ENCODE peak calls at places on chromosomes 1 and 21, in nine cellular contexts. H, O, D, R, M, C, N, G and S are unnamed samples.
A peak's percentile ranks its signal among the peaks of the same experiment; 100 is the strongest.

GRCh38 chr1:32666866-32667566 is 16.0 kb downstream of the RBBP4 start:
- DNase-seq in D (no peak), G (no peak), R (peak; percentile 31), C (peak; percentile 20), H (no peak), M (no peak), O (no peak), N (no peak), S (no peak)

GRCh38 chr21:35559128-35559831 is 501.0 kb downstream of the SETD4 start:
- DNase-seq in N (no peak), D (no peak), R (peak; percentile 92), H (no peak), M (peak; percentile 96), C (peak; percentile 99), O (no peak), G (no peak), S (no peak)

GRCh38 chr1:245051349-245052221 is 103.2 kb upstream of the KIF26B start:
- DNase-seq in R (peak; percentile 81), G (no peak), C (no peak), N (no peak), D (peak; percentile 30), H (no peak), O (peak; percentile 45), M (peak; percentile 68), S (no peak)

GRCh38 chr1:145858937-145859490 is at the start of gene PIAS3:
- DNase-seq in R (peak; percentile 97), G (peak; percentile 78), C (peak; percentile 87), H (peak; percentile 92), O (peak; percentile 92), M (peak; percentile 97), N (peak; percentile 94), D (peak; percentile 98), S (peak; percentile 99)

GRCh38 chr21:41217656-41218380 is 49.9 kb downstream of the BACE2 start:
- DNase-seq in D (no peak), C (peak; percentile 79), N (no peak), O (no peak), G (no peak), R (peak; percentile 78), H (no peak), M (no peak), S (no peak)

GRCh38 chr1:35808376-35809155 is 750 bp downstream of the AGO4 start:
- DNase-seq in D (peak; percentile 17), H (peak; percentile 8), O (peak; percentile 35), C (no peak), R (peak; percentile 25), M (peak; percentile 13), G (no peak), N (no peak), S (no peak)

GRCh38 chr1:53048345-53048737 is 13.7 kb upstream of the PODN start:
- DNase-seq in N (no peak), O (no peak), H (no peak), R (no peak), G (no peak), M (no peak), C (no peak), D (no peak), S (no peak)

GRCh38 chr1:114669562-114670082 is at the start of gene DENND2C:
- DNase-seq in O (no peak), C (no peak), R (no peak), G (no peak), N (no peak), M (no peak), H (no peak), D (no peak), S (peak; percentile 94)

GRCh38 chr21:36753556-36753955 is 54.6 kb downstream of the SIM2 start:
- DNase-seq in O (no peak), N (no peak), H (no peak), G (no peak), M (peak; percentile 91), C (peak; percentile 16), D (no peak), R (peak; percentile 42), S (no peak)

GRCh38 chr1:31227891-31228290 is 11.8 kb downstream of the NKAIN1 start:
- DNase-seq in M (no peak), O (no peak), C (no peak), G (no peak), N (no peak), H (no peak), R (no peak), D (peak; percentile 57), S (no peak)

GRCh38 chr1:2237773-2238172 is 9.7 kb downstream of the SKI start:
- DNase-seq in M (peak; percentile 30), C (peak; percentile 47), H (no peak), N (no peak), O (no peak), R (no peak), G (peak; percentile 19), D (no peak), S (no peak)

GRCh38 chr21:34011660-34012059 is 61.7 kb upstream of the MRPS6 start:
- DNase-seq in O (no peak), M (no peak), D (no peak), C (no peak), G (no peak), N (no peak), H (no peak), R (no peak), S (no peak)

GRCh38 chr1:97647776-97648175 is 273.1 kb downstream of the DPYD start:
- DNase-seq in N (no peak), H (no peak), O (no peak), M (peak; percentile 62), G (no peak), R (peak; percentile 61), D (no peak), C (peak; percentile 82), S (no peak)

GRCh38 chr1:111505641-111506119 is 2.2 kb upstream of the ADORA3 start:
- DNase-seq in G (no peak), R (no peak), H (no peak), N (no peak), M (no peak), C (no peak), O (peak; percentile 41), D (no peak), S (no peak)

GRCh38 chr1:172628416-172628815 is 30.5 kb upstream of the FASLG start:
- DNase-seq in G (no peak), C (peak; percentile 22), R (no peak), D (no peak), O (no peak), N (no peak), H (no peak), M (peak; percentile 44), S (no peak)

GRCh38 chr1:203187306-203188264 is 1.1 kb upstream of the CHI3L1 start:
- DNase-seq in N (no peak), G (no peak), H (no peak), D (no peak), M (no peak), C (no peak), O (no peak), R (no peak), S (no peak)

GRCh38 chr21:17925000-17925610 is 105.9 kb upstream of the C21orf91 start:
- DNase-seq in G (peak; percentile 41), C (peak; percentile 68), O (peak; percentile 66), N (no peak), R (peak; percentile 66), H (peak; percentile 1), D (peak; percentile 71), M (peak; percentile 78), S (no peak)

GRCh38 chr1:111593403-111594127 is 26.0 kb upstream of the RAP1A start:
- DNase-seq in R (no peak), M (no peak), H (no peak), N (no peak), G (no peak), C (no peak), O (no peak), D (no peak), S (no peak)

GRCh38 chr1:227234998-227235405 is 83.3 kb downstream of the CDC42BPA start:
- DNase-seq in N (no peak), R (peak; percentile 81), M (peak; percentile 89), G (no peak), C (peak; percentile 76), O (peak; percentile 39), H (peak; percentile 62), D (peak; percentile 68), S (no peak)
- TF ChIP-seq CTCF in N (peak; percentile 11), R (peak; percentile 59), M (peak; percentile 68), G (no peak), C (peak; percentile 57), O (no peak), H (peak; percentile 65), D (peak; percentile 81), S (peak; percentile 79)

DNA sequence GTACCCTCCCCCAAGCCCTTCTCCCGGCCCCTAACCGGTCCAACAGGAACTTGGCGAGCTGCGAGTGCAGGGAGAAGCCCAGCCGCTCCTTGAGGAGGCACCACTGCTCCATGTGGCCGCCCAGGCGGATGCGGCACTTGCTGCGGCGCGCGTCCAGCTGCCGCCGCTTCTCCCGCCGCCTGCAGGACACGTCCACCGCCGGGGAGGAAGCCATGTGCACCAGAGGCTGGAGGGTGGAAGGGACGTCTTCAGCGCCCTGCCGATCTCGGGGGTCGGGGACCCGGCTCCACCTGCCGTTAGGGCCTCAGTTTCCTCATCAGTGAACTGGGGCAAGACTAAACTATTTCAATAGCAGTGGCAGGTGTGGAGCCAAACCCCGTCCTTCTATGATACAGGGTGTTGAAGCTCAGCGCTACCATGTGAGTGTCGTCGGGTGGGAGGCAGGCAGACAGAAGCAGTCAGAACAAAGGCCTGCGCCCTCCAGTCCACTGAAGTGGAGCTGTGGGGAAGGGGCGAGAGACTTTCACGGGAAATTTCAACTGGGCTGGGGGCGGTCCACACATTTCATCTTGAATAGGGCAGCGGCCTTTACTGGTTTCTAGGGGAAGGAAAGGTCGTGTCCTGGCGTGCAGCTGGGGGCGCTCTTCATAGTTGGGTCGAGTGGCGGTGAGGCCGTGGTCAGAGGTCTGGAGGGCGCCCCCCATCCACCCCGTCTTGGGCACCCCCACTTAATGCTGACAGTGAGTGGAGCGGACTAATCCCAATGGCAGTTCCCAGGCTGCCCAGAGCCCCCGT is 592 bp downstream of the ZNF692 start:
- DNase-seq in R (peak; percentile 68), H (peak; percentile 76), M (peak; percentile 63), G (peak; percentile 30), D (peak; percentile 68), N (no peak), C (peak; percentile 54), O (peak; percentile 43), S (no peak)
- TF ChIP-seq CTCF in R (peak; percentile 26), H (peak; percentile 65), M (peak; percentile 35), G (peak; percentile 53), D (peak; percentile 60), N (peak; percentile 19), C (peak; percentile 21), O (peak; percentile 64), S (peak; percentile 65)

GRCh38 chr1:100034465-100034864 is 64.7 kb downstream of the SLC35A3 start:
- DNase-seq in R (peak; percentile 57), O (no peak), D (no peak), G (no peak), C (peak; percentile 47), N (no peak), H (peak; percentile 22), M (peak; percentile 69), S (no peak)
- TF ChIP-seq CTCF in R (peak; percentile 38), O (no peak), D (peak; percentile 69), G (peak; percentile 35), C (peak; percentile 43), N (no peak), H (peak; percentile 28), M (peak; percentile 58), S (peak; percentile 71)

DNA sequence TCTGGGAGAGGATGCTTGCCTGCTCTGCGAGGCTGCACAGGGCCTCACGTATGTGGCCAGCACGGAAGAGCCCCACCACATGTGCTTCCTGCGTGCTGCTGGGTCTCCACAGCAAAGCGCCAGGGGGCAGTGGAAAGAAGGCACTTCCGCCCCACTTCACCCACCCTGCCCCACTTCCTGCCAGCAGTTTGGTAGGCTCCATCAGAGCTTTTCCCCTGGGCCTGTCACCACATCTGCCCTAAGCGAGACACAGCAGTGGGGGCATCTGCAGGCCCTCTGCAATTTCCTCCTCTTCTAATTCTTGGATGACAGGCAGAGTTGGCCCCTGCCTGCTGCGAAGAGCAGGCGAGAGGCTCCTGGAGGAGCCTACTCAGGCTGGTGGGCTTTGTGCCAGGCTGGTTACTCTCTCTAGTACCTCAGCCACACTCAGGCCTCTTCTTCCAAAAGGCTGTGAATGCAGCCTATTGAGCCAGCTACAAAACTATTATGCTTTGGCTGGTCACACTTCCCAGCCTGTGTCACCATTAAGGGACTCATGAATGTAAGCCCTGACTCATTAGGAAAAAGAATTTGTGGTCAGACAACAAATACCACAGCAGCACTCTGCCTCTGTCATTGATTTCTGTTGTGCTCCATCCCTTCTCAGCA is 25.0 kb downstream of the CD244 start:
- DNase-seq in R (peak; percentile 8), D (peak; percentile 23), H (no peak), C (no peak), O (peak; percentile 92), N (no peak), G (peak; percentile 91), M (no peak), S (no peak)
- TF ChIP-seq CTCF in R (no peak), D (no peak), H (no peak), C (no peak), O (peak; percentile 44), N (peak; percentile 20), G (peak; percentile 27), M (peak; percentile 13), S (no peak)